ENCODE peak calls at places on chromosomes 7 and 10, in six cellular contexts. One of them, this sample, is unnamed.

GRCh38 chr7:23353172-23353571 is 54.0 kb downstream of the MALSU1 start:
- DNase-seq in EH: no peak
- DNase-seq in heart right ventricle: no peak
- DNase-seq in RPMI7951: no peak
- DNase-seq in stimulated activated effector memory CD8-positive, alpha-beta T cell treated with anti-CD3 and anti-CD28 coated beads, Interleukin-12 subunit alpha, Interleukin-12 subunit beta, amount 100 ng/mL, for 72 hours: no peak
- DNase-seq in activated CD4-positive, alpha-beta T cell treated with anti-CD3 and anti-CD28 coated beads for 48 hours: no peak
- DNase-seq in this sample: no peak

GRCh38 chr7:68839014-68839413 is 759.3 kb upstream of the AUTS2 start:
- DNase-seq in activated CD4-positive, alpha-beta T cell treated with anti-CD3 and anti-CD28 coated beads for 48 hours: no peak
- DNase-seq in stimulated activated effector memory CD8-positive, alpha-beta T cell treated with anti-CD3 and anti-CD28 coated beads, Interleukin-12 subunit alpha, Interleukin-12 subunit beta, amount 100 ng/mL, for 72 hours: no peak
- DNase-seq in EH: no peak
- DNase-seq in heart right ventricle: no peak
- DNase-seq in RPMI7951: no peak
- DNase-seq in this sample: no peak

GRCh38 chr10:27413387-27413786 is 90.7 kb upstream of the RAB18 start:
- DNase-seq in activated CD4-positive, alpha-beta T cell treated with anti-CD3 and anti-CD28 coated beads for 48 hours: no peak
- DNase-seq in EH: no peak
- DNase-seq in heart right ventricle: no peak
- DNase-seq in stimulated activated effector memory CD8-positive, alpha-beta T cell treated with anti-CD3 and anti-CD28 coated beads, Interleukin-12 subunit alpha, Interleukin-12 subunit beta, amount 100 ng/mL, for 72 hours: no peak
- DNase-seq in RPMI7951: no peak
- DNase-seq in this sample: no peak

GRCh38 chr10:26479766-26480492 is 41.8 kb downstream of the APBB1IP start:
- DNase-seq in EH: no peak
- DNase-seq in RPMI7951: no peak
- DNase-seq in activated CD4-positive, alpha-beta T cell treated with anti-CD3 and anti-CD28 coated beads for 48 hours: no peak
- DNase-seq in stimulated activated effector memory CD8-positive, alpha-beta T cell treated with anti-CD3 and anti-CD28 coated beads, Interleukin-12 subunit alpha, Interleukin-12 subunit beta, amount 100 ng/mL, for 72 hours: peak
- DNase-seq in heart right ventricle: no peak
- DNase-seq in this sample: no peak

GRCh38 chr7:20928022-20928421 is 141.3 kb upstream of the SP8 start:
- DNase-seq in heart right ventricle: no peak
- DNase-seq in EH: no peak
- DNase-seq in RPMI7951: peak
- DNase-seq in stimulated activated effector memory CD8-positive, alpha-beta T cell treated with anti-CD3 and anti-CD28 coated beads, Interleukin-12 subunit alpha, Interleukin-12 subunit beta, amount 100 ng/mL, for 72 hours: no peak
- DNase-seq in activated CD4-positive, alpha-beta T cell treated with anti-CD3 and anti-CD28 coated beads for 48 hours: no peak
- DNase-seq in this sample: no peak

GRCh38 chr7:1193593-1194424 is 33.8 kb upstream of the ZFAND2A start:
- DNase-seq in activated CD4-positive, alpha-beta T cell treated with anti-CD3 and anti-CD28 coated beads for 48 hours: peak
- DNase-seq in heart right ventricle: peak
- DNase-seq in RPMI7951: peak
- DNase-seq in stimulated activated effector memory CD8-positive, alpha-beta T cell treated with anti-CD3 and anti-CD28 coated beads, Interleukin-12 subunit alpha, Interleukin-12 subunit beta, amount 100 ng/mL, for 72 hours: no peak
- DNase-seq in EH: peak
- DNase-seq in this sample: no peak

GRCh38 chr10:24691113-24691512 is 32.6 kb downstream of the ARHGAP21 start:
- DNase-seq in RPMI7951: no peak
- DNase-seq in activated CD4-positive, alpha-beta T cell treated with anti-CD3 and anti-CD28 coated beads for 48 hours: no peak
- DNase-seq in stimulated activated effector memory CD8-positive, alpha-beta T cell treated with anti-CD3 and anti-CD28 coated beads, Interleukin-12 subunit alpha, Interleukin-12 subunit beta, amount 100 ng/mL, for 72 hours: no peak
- DNase-seq in heart right ventricle: peak
- DNase-seq in EH: no peak
- DNase-seq in this sample: no peak

GRCh38 chr10:75363431-75363830 is 38.1 kb downstream of the ZNF503 start:
- DNase-seq in activated CD4-positive, alpha-beta T cell treated with anti-CD3 and anti-CD28 coated beads for 48 hours: no peak
- DNase-seq in RPMI7951: no peak
- DNase-seq in EH: no peak
- DNase-seq in stimulated activated effector memory CD8-positive, alpha-beta T cell treated with anti-CD3 and anti-CD28 coated beads, Interleukin-12 subunit alpha, Interleukin-12 subunit beta, amount 100 ng/mL, for 72 hours: no peak
- DNase-seq in heart right ventricle: no peak
- DNase-seq in this sample: no peak

GRCh38 chr10:62422068-62422590 is 48.0 kb downstream of the ZNF365 start:
- DNase-seq in RPMI7951: peak
- DNase-seq in stimulated activated effector memory CD8-positive, alpha-beta T cell treated with anti-CD3 and anti-CD28 coated beads, Interleukin-12 subunit alpha, Interleukin-12 subunit beta, amount 100 ng/mL, for 72 hours: no peak
- DNase-seq in EH: peak
- DNase-seq in activated CD4-positive, alpha-beta T cell treated with anti-CD3 and anti-CD28 coated beads for 48 hours: no peak
- DNase-seq in heart right ventricle: no peak
- DNase-seq in this sample: no peak

GRCh38 chr7:47813614-47814260 is 134.5 kb downstream of the PKD1L1 start:
- DNase-seq in RPMI7951: no peak
- DNase-seq in EH: no peak
- DNase-seq in stimulated activated effector memory CD8-positive, alpha-beta T cell treated with anti-CD3 and anti-CD28 coated beads, Interleukin-12 subunit alpha, Interleukin-12 subunit beta, amount 100 ng/mL, for 72 hours: no peak
- DNase-seq in activated CD4-positive, alpha-beta T cell treated with anti-CD3 and anti-CD28 coated beads for 48 hours: no peak
- DNase-seq in heart right ventricle: no peak
- DNase-seq in this sample: no peak

GRCh38 chr7:28957064-28957821 is 887 bp downstream of the TRIL start:
- DNase-seq in RPMI7951: peak
- DNase-seq in activated CD4-positive, alpha-beta T cell treated with anti-CD3 and anti-CD28 coated beads for 48 hours: peak
- DNase-seq in EH: peak
- DNase-seq in heart right ventricle: no peak
- DNase-seq in stimulated activated effector memory CD8-positive, alpha-beta T cell treated with anti-CD3 and anti-CD28 coated beads, Interleukin-12 subunit alpha, Interleukin-12 subunit beta, amount 100 ng/mL, for 72 hours: peak
- DNase-seq in this sample: peak

GRCh38 chr7:10221084-10221483 is 752.6 kb upstream of the PHF14 start:
- DNase-seq in activated CD4-positive, alpha-beta T cell treated with anti-CD3 and anti-CD28 coated beads for 48 hours: no peak
- DNase-seq in EH: no peak
- DNase-seq in RPMI7951: no peak
- DNase-seq in stimulated activated effector memory CD8-positive, alpha-beta T cell treated with anti-CD3 and anti-CD28 coated beads, Interleukin-12 subunit alpha, Interleukin-12 subunit beta, amount 100 ng/mL, for 72 hours: no peak
- DNase-seq in heart right ventricle: no peak
- DNase-seq in this sample: no peak

GRCh38 chr7:25732771-25733217 is 419.2 kb upstream of the NFE2L3 start:
- DNase-seq in activated CD4-positive, alpha-beta T cell treated with anti-CD3 and anti-CD28 coated beads for 48 hours: no peak
- DNase-seq in EH: no peak
- DNase-seq in RPMI7951: no peak
- DNase-seq in stimulated activated effector memory CD8-positive, alpha-beta T cell treated with anti-CD3 and anti-CD28 coated beads, Interleukin-12 subunit alpha, Interleukin-12 subunit beta, amount 100 ng/mL, for 72 hours: no peak
- DNase-seq in heart right ventricle: no peak
- DNase-seq in this sample: no peak

GRCh38 chr7:46383605-46384004 is 462.5 kb upstream of the IGFBP3 start:
- DNase-seq in EH: peak
- DNase-seq in activated CD4-positive, alpha-beta T cell treated with anti-CD3 and anti-CD28 coated beads for 48 hours: no peak
- DNase-seq in heart right ventricle: no peak
- DNase-seq in RPMI7951: peak
- DNase-seq in stimulated activated effector memory CD8-positive, alpha-beta T cell treated with anti-CD3 and anti-CD28 coated beads, Interleukin-12 subunit alpha, Interleukin-12 subunit beta, amount 100 ng/mL, for 72 hours: no peak
- DNase-seq in this sample: no peak

GRCh38 chr10:73044378-73045285 is 52.0 kb downstream of the P4HA1 start:
- DNase-seq in EH: peak
- DNase-seq in RPMI7951: peak
- DNase-seq in stimulated activated effector memory CD8-positive, alpha-beta T cell treated with anti-CD3 and anti-CD28 coated beads, Interleukin-12 subunit alpha, Interleukin-12 subunit beta, amount 100 ng/mL, for 72 hours: no peak
- DNase-seq in activated CD4-positive, alpha-beta T cell treated with anti-CD3 and anti-CD28 coated beads for 48 hours: no peak
- DNase-seq in heart right ventricle: no peak
- DNase-seq in this sample: no peak

GRCh38 chr10:77279207-77279606 is 358.4 kb downstream of the KCNMA1 start:
- DNase-seq in EH: peak
- DNase-seq in heart right ventricle: no peak
- DNase-seq in activated CD4-positive, alpha-beta T cell treated with anti-CD3 and anti-CD28 coated beads for 48 hours: peak
- DNase-seq in stimulated activated effector memory CD8-positive, alpha-beta T cell treated with anti-CD3 and anti-CD28 coated beads, Interleukin-12 subunit alpha, Interleukin-12 subunit beta, amount 100 ng/mL, for 72 hours: no peak
- DNase-seq in RPMI7951: peak
- DNase-seq in this sample: no peak

GRCh38 chr7:112022128-112022527 is 184.1 kb downstream of the DOCK4 start:
- DNase-seq in EH: no peak
- DNase-seq in heart right ventricle: no peak
- DNase-seq in RPMI7951: no peak
- DNase-seq in stimulated activated effector memory CD8-positive, alpha-beta T cell treated with anti-CD3 and anti-CD28 coated beads, Interleukin-12 subunit alpha, Interleukin-12 subunit beta, amount 100 ng/mL, for 72 hours: no peak
- DNase-seq in activated CD4-positive, alpha-beta T cell treated with anti-CD3 and anti-CD28 coated beads for 48 hours: no peak
- DNase-seq in this sample: no peak

GRCh38 chr7:36966039-36966438 is 241.7 kb upstream of the AOAH start:
- DNase-seq in RPMI7951: no peak
- DNase-seq in EH: no peak
- DNase-seq in stimulated activated effector memory CD8-positive, alpha-beta T cell treated with anti-CD3 and anti-CD28 coated beads, Interleukin-12 subunit alpha, Interleukin-12 subunit beta, amount 100 ng/mL, for 72 hours: no peak
- DNase-seq in heart right ventricle: no peak
- DNase-seq in activated CD4-positive, alpha-beta T cell treated with anti-CD3 and anti-CD28 coated beads for 48 hours: no peak
- DNase-seq in this sample: no peak

GRCh38 chr7:104327963-104328307 is 468 bp upstream of the LHFPL3 start:
- DNase-seq in stimulated activated effector memory CD8-positive, alpha-beta T cell treated with anti-CD3 and anti-CD28 coated beads, Interleukin-12 subunit alpha, Interleukin-12 subunit beta, amount 100 ng/mL, for 72 hours: no peak
- DNase-seq in EH: no peak
- DNase-seq in heart right ventricle: no peak
- DNase-seq in RPMI7951: no peak
- DNase-seq in activated CD4-positive, alpha-beta T cell treated with anti-CD3 and anti-CD28 coated beads for 48 hours: no peak
- DNase-seq in this sample: no peak

GRCh38 chr7:32073533-32073932 is 3.3 kb upstream of the PDE1C start:
- DNase-seq in stimulated activated effector memory CD8-positive, alpha-beta T cell treated with anti-CD3 and anti-CD28 coated beads, Interleukin-12 subunit alpha, Interleukin-12 subunit beta, amount 100 ng/mL, for 72 hours: no peak
- DNase-seq in RPMI7951: no peak
- DNase-seq in EH: peak
- DNase-seq in heart right ventricle: no peak
- DNase-seq in activated CD4-positive, alpha-beta T cell treated with anti-CD3 and anti-CD28 coated beads for 48 hours: no peak
- DNase-seq in this sample: no peak

GRCh38 chr7:117781707-117782106 is 91.5 kb downstream of the CTTNBP2 start:
- DNase-seq in heart right ventricle: no peak
- DNase-seq in RPMI7951: no peak
- DNase-seq in stimulated activated effector memory CD8-positive, alpha-beta T cell treated with anti-CD3 and anti-CD28 coated beads, Interleukin-12 subunit alpha, Interleukin-12 subunit beta, amount 100 ng/mL, for 72 hours: no peak
- DNase-seq in EH: no peak
- DNase-seq in activated CD4-positive, alpha-beta T cell treated with anti-CD3 and anti-CD28 coated beads for 48 hours: no peak
- DNase-seq in this sample: no peak

GRCh38 chr7:99010281-99010680 is 131.9 kb downstream of the TRRAP start:
- DNase-seq in EH: no peak
- DNase-seq in activated CD4-positive, alpha-beta T cell treated with anti-CD3 and anti-CD28 coated beads for 48 hours: no peak
- DNase-seq in stimulated activated effector memory CD8-positive, alpha-beta T cell treated with anti-CD3 and anti-CD28 coated beads, Interleukin-12 subunit alpha, Interleukin-12 subunit beta, amount 100 ng/mL, for 72 hours: no peak
- DNase-seq in RPMI7951: no peak
- DNase-seq in heart right ventricle: no peak
- DNase-seq in this sample: no peak

GRCh38 chr10:82463614-82464013 is 588.6 kb downstream of the NRG3 start:
- DNase-seq in heart right ventricle: no peak
- DNase-seq in stimulated activated effector memory CD8-positive, alpha-beta T cell treated with anti-CD3 and anti-CD28 coated beads, Interleukin-12 subunit alpha, Interleukin-12 subunit beta, amount 100 ng/mL, for 72 hours: no peak
- DNase-seq in activated CD4-positive, alpha-beta T cell treated with anti-CD3 and anti-CD28 coated beads for 48 hours: no peak
- DNase-seq in EH: no peak
- DNase-seq in RPMI7951: no peak
- DNase-seq in this sample: no peak

GRCh38 chr10:132878091-132878729 is 64.2 kb downstream of the CFAP46 start:
- DNase-seq in heart right ventricle: no peak
- DNase-seq in RPMI7951: no peak
- DNase-seq in EH: no peak
- DNase-seq in activated CD4-positive, alpha-beta T cell treated with anti-CD3 and anti-CD28 coated beads for 48 hours: no peak
- DNase-seq in stimulated activated effector memory CD8-positive, alpha-beta T cell treated with anti-CD3 and anti-CD28 coated beads, Interleukin-12 subunit alpha, Interleukin-12 subunit beta, amount 100 ng/mL, for 72 hours: no peak
- DNase-seq in this sample: no peak

GRCh38 chr10:127679642-127680255 is 57.2 kb upstream of the FOXI2 start:
- DNase-seq in activated CD4-positive, alpha-beta T cell treated with anti-CD3 and anti-CD28 coated beads for 48 hours: no peak
- DNase-seq in heart right ventricle: no peak
- DNase-seq in EH: no peak
- DNase-seq in stimulated activated effector memory CD8-positive, alpha-beta T cell treated with anti-CD3 and anti-CD28 coated beads, Interleukin-12 subunit alpha, Interleukin-12 subunit beta, amount 100 ng/mL, for 72 hours: no peak
- DNase-seq in RPMI7951: no peak
- DNase-seq in this sample: no peak

GRCh38 chr7:22402250-22402649 is 45.3 kb upstream of the RAPGEF5 start:
- DNase-seq in stimulated activated effector memory CD8-positive, alpha-beta T cell treated with anti-CD3 and anti-CD28 coated beads, Interleukin-12 subunit alpha, Interleukin-12 subunit beta, amount 100 ng/mL, for 72 hours: peak
- DNase-seq in EH: peak
- DNase-seq in RPMI7951: peak
- DNase-seq in activated CD4-positive, alpha-beta T cell treated with anti-CD3 and anti-CD28 coated beads for 48 hours: no peak
- DNase-seq in heart right ventricle: no peak
- DNase-seq in this sample: no peak

GRCh38 chr10:70221030-70221429 is 12.2 kb downstream of the PPA1 start:
- DNase-seq in activated CD4-positive, alpha-beta T cell treated with anti-CD3 and anti-CD28 coated beads for 48 hours: no peak
- DNase-seq in EH: no peak
- DNase-seq in RPMI7951: no peak
- DNase-seq in stimulated activated effector memory CD8-positive, alpha-beta T cell treated with anti-CD3 and anti-CD28 coated beads, Interleukin-12 subunit alpha, Interleukin-12 subunit beta, amount 100 ng/mL, for 72 hours: no peak
- DNase-seq in heart right ventricle: no peak
- DNase-seq in this sample: no peak